ENCODE peak calls at places on chromosomes 2 and 18, in ten cellular contexts. H is HFF-Myc, P is lung, I is adrenal gland, O is IMR-90, K is kidney, J is cardiac fibroblast, U is mammary epithelial cell, E is PC-3, R is psoas muscle. S is an unnamed sample.

GRCh38 chr2:120468136-120468535 is 122.2 kb downstream of the INHBB start:
- DNase-seq in U (no peak), K (peak), E (no peak), P (no peak), H (no peak), I (peak), R (no peak), J (no peak), O (no peak), S (no peak)

GRCh38 chr2:239751719-239752355 is 273.3 kb downstream of the NDUFA10 start:
- DNase-seq in H (no peak), E (no peak), P (no peak), K (peak), O (no peak), U (no peak), J (no peak), I (no peak), R (peak), S (no peak)

GRCh38 chr2:43030551-43031025 is 195.8 kb downstream of the ZFP36L2 start:
- DNase-seq in U (no peak), I (no peak), K (no peak), R (no peak), J (no peak), H (no peak), P (no peak), E (no peak), O (no peak), S (no peak)

GRCh38 chr2:16664052-16664731 is 1.4 kb downstream of the CYRIA start:
- DNase-seq in P (peak), U (no peak), E (no peak), H (no peak), O (peak), I (peak), J (peak), R (peak), K (peak), S (peak)

GRCh38 chr18:29181151-29181901 is 1004.4 kb upstream of the CDH2 start:
- DNase-seq in J (peak), O (peak), K (no peak), U (peak), H (no peak), E (peak), R (no peak), P (no peak), I (peak), S (no peak)

GRCh38 chr2:60219536-60219935 is 333.9 kb downstream of the BCL11A start:
- DNase-seq in U (no peak), E (no peak), I (no peak), H (no peak), O (no peak), P (no peak), K (no peak), J (no peak), R (no peak), S (no peak)

GRCh38 chr2:190415794-190416729 is 7.9 kb downstream of the MFSD6 start:
- DNase-seq in R (no peak), U (no peak), H (no peak), O (no peak), P (no peak), E (no peak), I (no peak), J (no peak), K (no peak), S (no peak)

GRCh38 chr18:45503988-45504387 is 111.3 kb upstream of the SLC14A2 start:
- DNase-seq in O (no peak), I (no peak), J (no peak), P (no peak), E (no peak), R (no peak), H (no peak), U (no peak), K (no peak), S (no peak)

GRCh38 chr2:230067990-230068657 is 600 bp downstream of the SLC16A14 start:
- DNase-seq in H (no peak), J (peak), U (peak), R (peak), O (peak), P (no peak), K (peak), I (peak), E (peak), S (peak)
- TF ChIP-seq CTCF in H (peak), J (no peak), U (no peak), R (peak), O (no peak), P (no peak), K (peak), I (no peak), E (peak), S (peak)

GRCh38 chr2:219453691-219454131 is 19.1 kb downstream of the SPEG start:
- DNase-seq in I (no peak), P (no peak), J (peak), U (peak), O (peak), K (no peak), E (peak), H (peak), R (peak), S (peak)
- H3K4me3 ChIP-seq in I (no peak), P (no peak), J (no peak), U (no peak), O (no peak), K (no peak), E (peak), H (no peak), R (peak), S (no peak)

GRCh38 chr2:133266926-133267590 is 301.2 kb downstream of the NCKAP5 start:
- DNase-seq in U (peak), H (no peak), J (no peak), R (no peak), P (no peak), E (peak), O (no peak), I (no peak), K (no peak), S (peak)

GRCh38 chr2:133270550-133270949 is 297.7 kb downstream of the NCKAP5 start:
- DNase-seq in I (no peak), R (no peak), E (no peak), U (no peak), O (no peak), J (no peak), P (no peak), K (no peak), H (no peak), S (no peak)

GRCh38 chr2:133262888-133263287 is 305.4 kb downstream of the NCKAP5 start:
- DNase-seq in I (no peak), K (no peak), U (peak), P (no peak), H (no peak), O (no peak), E (peak), R (no peak), J (peak), S (peak)

GRCh38 chr2:133264951-133265949 is 303.0 kb downstream of the NCKAP5 start:
- DNase-seq in R (peak), U (no peak), O (no peak), I (peak), J (peak), K (peak), P (peak), E (peak), H (no peak), S (peak)

GRCh38 chr2:133266075-133266925 is 302.0 kb downstream of the NCKAP5 start:
- DNase-seq in J (peak), P (no peak), O (no peak), I (no peak), K (peak), E (peak), R (no peak), H (no peak), U (peak), S (peak)
- TF ChIP-seq CTCF in J (peak), P (no peak), O (peak), I (no peak), K (no peak), E (peak), R (no peak), H (no peak), U (no peak), S (peak)

DNA sequence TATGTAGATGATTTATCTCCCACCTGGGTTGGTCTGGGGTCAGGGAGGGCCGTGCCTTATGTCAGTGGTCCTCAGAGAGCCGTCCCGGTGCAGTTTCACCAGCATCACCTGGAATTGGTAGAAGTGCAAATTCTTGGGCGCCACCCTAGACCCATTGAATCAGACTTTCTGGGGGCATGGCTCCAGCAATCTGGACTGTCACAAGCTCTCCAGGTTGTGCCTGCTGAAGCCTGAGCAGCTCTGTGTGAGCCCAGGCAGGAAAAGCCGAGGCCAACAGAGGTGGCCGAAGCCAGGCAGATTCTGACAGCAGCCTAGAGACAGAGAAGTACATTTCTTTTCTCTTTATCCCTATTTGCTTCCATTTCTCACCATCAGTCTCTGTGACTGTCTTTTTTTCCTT is 98.4 kb upstream of the SEC11C start:
- DNase-seq in I (no peak), U (no peak), J (no peak), P (no peak), H (no peak), O (no peak), R (no peak), E (no peak), K (no peak), S (peak)
- H3K4me3 ChIP-seq in I (no peak), U (no peak), J (no peak), P (no peak), H (no peak), O (no peak), R (no peak), E (no peak), K (no peak), S (no peak)

GRCh38 chr2:96537734-96538486 is 1.4 kb downstream of the ARID5A start:
- DNase-seq in U (no peak), P (no peak), R (peak), O (no peak), K (peak), H (no peak), J (no peak), E (no peak), I (no peak), S (peak)

GRCh38 chr2:96537066-96537733 is 648 bp downstream of the ARID5A start:
- DNase-seq in I (peak), P (peak), E (peak), R (peak), H (no peak), J (peak), O (peak), U (peak), K (peak), S (peak)

GRCh38 chr2:96534701-96535181 is 1.8 kb upstream of the ARID5A start:
- DNase-seq in J (no peak), P (no peak), H (no peak), O (no peak), R (peak), U (peak), I (no peak), K (no peak), E (no peak), S (no peak)

GRCh38 chr2:96535331-96535730 is 1.2 kb upstream of the ARID5A start:
- DNase-seq in K (peak), O (no peak), U (no peak), R (peak), J (no peak), P (no peak), H (no peak), E (no peak), I (no peak), S (peak)

GRCh38 chr2:96536445-96537065 is at the start of gene ARID5A:
- DNase-seq in K (peak), E (peak), U (peak), I (peak), H (no peak), O (peak), P (peak), J (peak), R (peak), S (peak)
- TF ChIP-seq CTCF in K (peak), E (no peak), U (no peak), I (peak), H (peak), O (no peak), P (no peak), J (peak), R (peak), S (peak)

GRCh38 chr2:63841254-63842022 is at the start of gene UGP2:
- DNase-seq in U (peak), J (peak), P (peak), O (peak), K (peak), I (peak), R (peak), E (peak), H (peak), S (peak)

GRCh38 chr2:63840081-63840784 is 1.5 kb upstream of the UGP2 start:
- DNase-seq in H (no peak), O (no peak), E (peak), I (no peak), U (no peak), K (no peak), R (no peak), P (peak), J (no peak), S (no peak)

GRCh38 chr2:63843093-63843492 is 1.4 kb downstream of the UGP2 start:
- DNase-seq in K (no peak), U (no peak), P (no peak), O (no peak), E (no peak), J (peak), H (no peak), R (no peak), I (no peak), S (no peak)

GRCh38 chr2:63842149-63843061 is 709 bp downstream of the UGP2 start:
- DNase-seq in E (peak), O (peak), J (peak), H (no peak), R (peak), P (peak), U (peak), K (peak), I (peak), S (peak)

GRCh38 chr2:63840785-63841253 is 877 bp upstream of the UGP2 start:
- DNase-seq in P (peak), R (peak), K (peak), H (peak), U (peak), E (peak), J (peak), O (peak), I (peak), S (peak)
- H3K4me3 ChIP-seq in P (peak), R (peak), K (peak), H (peak), U (peak), E (peak), J (peak), O (peak), I (peak), S (peak)

DNA sequence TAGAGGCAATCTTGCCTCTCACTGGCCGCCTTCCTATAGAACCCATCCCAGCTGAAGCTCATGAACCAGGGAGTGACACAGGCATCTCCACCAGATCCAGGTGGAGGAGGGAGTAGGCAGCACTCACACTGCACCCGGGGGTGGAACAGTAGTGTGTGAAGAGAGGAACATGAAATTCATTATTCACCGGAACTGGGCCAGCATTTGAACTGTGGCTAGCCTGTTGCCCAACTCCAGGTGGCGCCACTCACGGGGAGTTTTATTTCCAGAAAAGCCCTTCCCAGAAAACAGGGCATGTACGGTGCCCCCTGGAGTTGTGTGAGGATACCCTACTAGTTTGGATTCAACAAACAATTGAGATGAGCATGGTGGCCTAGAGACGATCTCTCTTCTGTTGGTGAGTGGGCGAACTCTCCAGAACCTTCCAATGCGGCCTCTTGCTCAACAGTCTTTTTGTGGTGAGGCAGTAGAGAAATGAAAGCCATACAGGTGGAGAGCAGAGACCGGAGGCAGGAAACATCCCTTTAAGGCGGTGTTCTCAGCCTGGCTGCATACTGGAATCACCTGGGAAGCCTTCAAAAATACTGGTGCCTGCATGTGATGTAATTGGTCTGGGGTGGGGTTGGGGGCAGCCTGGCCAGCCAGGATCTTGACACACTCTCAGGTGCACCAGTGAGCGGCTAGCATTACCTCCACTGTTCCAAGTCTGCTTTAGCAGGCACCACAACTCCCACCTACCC is 73.5 kb upstream of the NEDD4L start:
- DNase-seq in K (no peak), O (no peak), E (peak), H (no peak), I (no peak), U (no peak), J (no peak), R (no peak), P (no peak), S (peak)
- TF ChIP-seq CTCF in K (peak), O (peak), E (peak), H (peak), I (no peak), U (peak), J (peak), R (no peak), P (no peak), S (peak)

DNA sequence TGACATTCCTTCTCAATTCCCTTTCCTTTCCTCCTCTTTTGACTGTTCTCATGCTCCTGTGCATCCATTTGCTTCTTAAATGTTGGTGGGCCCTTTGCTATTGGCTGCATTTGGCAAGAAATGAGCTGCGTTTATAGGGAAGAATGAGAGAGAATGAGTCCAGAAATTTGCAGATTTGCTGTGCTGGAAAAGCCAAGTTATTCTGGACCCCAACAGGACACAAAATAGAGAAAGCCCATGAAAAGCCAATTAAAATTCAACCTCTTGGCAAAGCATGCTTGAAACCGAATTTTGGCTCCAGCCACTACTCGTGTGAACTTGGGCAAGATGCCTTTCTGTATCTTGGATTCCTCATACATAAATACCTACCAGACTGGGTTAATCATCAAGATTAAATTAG is 1.3 kb upstream of the SCLY start:
- DNase-seq in K (no peak), J (no peak), I (no peak), R (no peak), P (no peak), H (no peak), U (no peak), O (no peak), E (no peak), S (no peak)
- H3K4me3 ChIP-seq in K (peak), J (no peak), I (no peak), R (peak), P (no peak), H (peak), U (no peak), O (no peak), E (peak), S (peak)

DNA sequence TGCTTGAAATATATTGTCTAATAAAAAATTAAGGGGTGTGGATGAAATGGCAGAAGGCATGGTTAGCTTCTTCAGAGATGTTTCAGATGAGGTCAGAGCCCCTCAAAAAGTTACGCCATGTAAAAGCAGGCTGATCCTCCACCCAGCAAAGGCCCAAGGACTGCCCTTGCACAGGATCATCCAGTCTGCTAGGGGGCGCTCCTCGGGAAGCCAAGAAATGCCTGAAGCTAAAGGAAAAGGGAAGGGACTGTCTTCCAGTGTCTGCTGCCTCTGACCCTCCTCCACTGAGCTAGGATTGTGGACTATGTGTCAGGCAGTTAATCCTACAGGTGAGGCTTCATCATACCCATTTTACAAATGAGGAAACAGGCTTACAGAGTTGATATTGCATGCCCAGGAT is 33.8 kb upstream of the TEX51 start:
- DNase-seq in J (no peak), I (no peak), P (peak), E (no peak), H (no peak), K (no peak), R (no peak), U (no peak), O (no peak), S (peak)
- TF ChIP-seq CTCF in J (peak), I (no peak), P (no peak), E (peak), H (no peak), K (no peak), R (no peak), U (no peak), O (no peak), S (peak)

GRCh38 chr2:46411245-46411641 is 68.1 kb upstream of the TMEM247 start:
- DNase-seq in E (peak), H (no peak), P (no peak), J (no peak), U (no peak), R (no peak), O (no peak), I (no peak), K (no peak), S (no peak)

GRCh38 chr2:46410273-46411244 is 68.8 kb upstream of the TMEM247 start:
- DNase-seq in R (no peak), U (no peak), O (no peak), H (no peak), P (peak), K (no peak), E (no peak), I (no peak), J (no peak), S (no peak)

GRCh38 chr2:46409756-46410155 is 69.6 kb upstream of the TMEM247 start:
- DNase-seq in E (no peak), I (no peak), R (no peak), U (no peak), O (no peak), J (no peak), K (no peak), P (no peak), H (no peak), S (no peak)

GRCh38 chr2:46404181-46404759 is 75.1 kb upstream of the TMEM247 start:
- DNase-seq in I (no peak), J (no peak), U (no peak), K (no peak), O (no peak), H (no peak), R (no peak), E (no peak), P (no peak), S (no peak)

GRCh38 chr2:46407852-46408455 is 71.4 kb upstream of the TMEM247 start:
- DNase-seq in I (no peak), K (no peak), O (no peak), H (no peak), J (no peak), U (no peak), E (no peak), P (no peak), R (no peak), S (no peak)
- H3K4me3 ChIP-seq in I (no peak), K (no peak), O (no peak), H (no peak), J (no peak), U (no peak), E (no peak), P (no peak), R (no peak), S (no peak)